ENCODE peak calls at places on chromosome 14, in six cellular contexts. E, U, W, Q, T and Z are unnamed samples.

GRCh38 chr14:73887116-73887490 is 444 bp downstream of the ZNF410 start:
- DNase-seq in T (no peak), W (no peak), E (no peak), U (no peak), Q (peak), Z (peak)

GRCh38 chr14:100825691-100826331 is at the start of gene MEG3:
- DNase-seq in T (no peak), Q (no peak), W (no peak), U (no peak), E (no peak), Z (no peak)

GRCh38 chr14:50012644-50013043 is 103.7 kb downstream of the VCPKMT start:
- DNase-seq in T (no peak), Q (no peak), E (no peak), U (no peak), W (no peak), Z (no peak)

GRCh38 chr14:24848427-24848826 is 201.5 kb downstream of the STXBP6 start:
- DNase-seq in W (no peak), Q (no peak), E (no peak), U (no peak), T (no peak), Z (no peak)

GRCh38 chr14:77580964-77581505 is 35.4 kb downstream of the SPTLC2 start:
- DNase-seq in T (no peak), E (no peak), W (no peak), Q (peak), U (no peak), Z (peak)

GRCh38 chr14:23441076-23441475 is 5.6 kb upstream of the MYH7 start:
- DNase-seq in W (no peak), T (peak), U (no peak), Q (no peak), E (no peak), Z (no peak)

GRCh38 chr14:54730156-54730961 is 163.4 kb downstream of the SAMD4A start:
- DNase-seq in U (peak), W (peak), Q (peak), T (no peak), E (no peak), Z (no peak)

GRCh38 chr14:70536830-70537229 is 2.0 kb upstream of the ADAM20 start:
- DNase-seq in E (no peak), U (no peak), T (no peak), W (no peak), Q (no peak), Z (no peak)

GRCh38 chr14:99733551-99734405 is 49.7 kb downstream of the CYP46A1 start:
- DNase-seq in W (no peak), T (peak), Q (no peak), E (no peak), U (no peak), Z (no peak)

GRCh38 chr14:77098470-77099353 is 654 bp downstream of the CIPC start:
- DNase-seq in T (peak), E (no peak), U (peak), W (no peak), Q (no peak), Z (peak)

GRCh38 chr14:104739026-104739425 is 13.9 kb upstream of the SIVA1 start:
- DNase-seq in W (no peak), U (no peak), Q (no peak), T (no peak), E (no peak), Z (no peak)

GRCh38 chr14:100979079-100979478 is 75.6 kb upstream of the RTL1 start:
- DNase-seq in W (no peak), T (no peak), Q (no peak), E (no peak), U (no peak), Z (no peak)

GRCh38 chr14:20679907-20680306 is 4.5 kb upstream of the RNASE4 start:
- DNase-seq in E (peak), W (no peak), U (no peak), T (no peak), Q (peak), Z (no peak)

GRCh38 chr14:76968621-76969063 is 59.9 kb downstream of the IRF2BPL start:
- DNase-seq in W (no peak), Q (no peak), T (peak), E (no peak), U (no peak), Z (no peak)

GRCh38 chr14:24255931-24256696 is 6.9 kb downstream of the TGM1 start:
- DNase-seq in T (no peak), Q (no peak), W (no peak), E (no peak), U (no peak), Z (no peak)

GRCh38 chr14:50260511-50260910 is 29.1 kb upstream of the SOS2 start:
- DNase-seq in Q (peak), U (no peak), E (no peak), W (no peak), T (no peak), Z (no peak)

GRCh38 chr14:101475468-101476257 is 85.6 kb upstream of the DIO3 start:
- DNase-seq in W (no peak), E (no peak), Q (no peak), U (peak), T (peak), Z (no peak)